ENCODE peak calls at places on chromosomes 13 and 19, in eight cellular contexts. I is suprapubic skin, E is H9, Y is astrocyte, D is psoas muscle, H is lower lobe of right lung, S is sigmoid colon, K is uterus. L is an unnamed sample.

GRCh38 chr13:112452380-112453206 is 76.4 kb downstream of the SPACA7 start:
- DNase-seq in D (no peak), K (no peak), I (no peak), E (peak), Y (no peak), S (no peak), H (no peak), L (no peak)

GRCh38 chr19:32881766-32882165 is 12.2 kb upstream of the SLC7A9 start:
- DNase-seq in I (no peak), E (peak), K (no peak), H (no peak), D (no peak), Y (no peak), S (no peak), L (no peak)

GRCh38 chr13:106407338-106407737 is 128.1 kb downstream of the EFNB2 start:
- DNase-seq in K (no peak), I (no peak), H (no peak), E (no peak), Y (peak), S (no peak), D (no peak), L (peak)

GRCh38 chr19:55678121-55678671 is 3.2 kb downstream of the EPN1 start:
- DNase-seq in H (peak), K (no peak), D (no peak), E (no peak), S (no peak), Y (no peak), I (no peak), L (no peak)

GRCh38 chr13:74250738-74251190 is 116.6 kb upstream of the KLF12 start:
- DNase-seq in H (no peak), I (no peak), E (no peak), S (no peak), K (no peak), Y (peak), D (no peak), L (peak)

GRCh38 chr19:35856546-35857149 is at the start of gene KIRREL2:
- DNase-seq in E (peak), D (no peak), I (no peak), S (no peak), Y (no peak), K (no peak), H (no peak), L (no peak)

GRCh38 chr13:51495300-51495699 is 42.5 kb upstream of the INTS6 start:
- DNase-seq in Y (no peak), D (no peak), K (no peak), I (no peak), E (no peak), H (no peak), S (no peak), L (no peak)

GRCh38 chr13:29551214-29551613 is 44.3 kb downstream of the SLC7A1 start:
- DNase-seq in S (no peak), E (no peak), K (no peak), D (no peak), I (no peak), Y (no peak), H (no peak), L (no peak)

GRCh38 chr13:59494560-59494970 is 669.2 kb downstream of the DIAPH3 start:
- DNase-seq in E (no peak), S (peak), D (no peak), H (no peak), Y (peak), K (no peak), I (no peak), L (peak)

GRCh38 chr13:95056266-95056665 is 245.0 kb downstream of the ABCC4 start:
- DNase-seq in Y (no peak), H (no peak), S (no peak), D (no peak), E (no peak), I (no peak), K (no peak), L (no peak)

GRCh38 chr19:2095338-2095938 is 688 bp downstream of the MOB3A start:
- DNase-seq in S (peak), Y (no peak), K (no peak), E (no peak), D (no peak), H (no peak), I (no peak), L (no peak)

GRCh38 chr13:35499131-35500051 is 22.9 kb upstream of the MAB21L1 start:
- DNase-seq in D (no peak), S (no peak), Y (no peak), K (no peak), I (no peak), E (no peak), H (no peak), L (no peak)

GRCh38 chr13:38850868-38851626 is 139.6 kb downstream of the STOML3 start:
- DNase-seq in K (no peak), H (no peak), I (no peak), E (no peak), D (no peak), S (no peak), Y (no peak), L (no peak)

GRCh38 chr13:32135655-32136054 is 104.1 kb downstream of the FRY start:
- DNase-seq in H (no peak), S (no peak), E (no peak), I (no peak), Y (peak), D (no peak), K (no peak), L (peak)

GRCh38 chr19:50050406-50051223 is 24.8 kb downstream of the ZNF473 start:
- DNase-seq in Y (peak), S (peak), D (peak), E (no peak), K (peak), I (peak), H (peak), L (peak)

GRCh38 chr13:18951412-18951811 is 230.2 kb downstream of the TUBA3C start:
- DNase-seq in I (no peak), S (no peak), E (no peak), K (no peak), Y (no peak), H (no peak), D (no peak), L (no peak)

GRCh38 chr13:25744176-25744575 is 307.6 kb downstream of the SHISA2 start:
- DNase-seq in E (no peak), H (no peak), S (no peak), I (no peak), D (no peak), Y (no peak), K (no peak), L (no peak)

GRCh38 chr13:68439821-68440220 is 1209.7 kb upstream of the PCDH9 start:
- DNase-seq in I (no peak), S (no peak), K (no peak), Y (peak), H (no peak), D (no peak), E (no peak), L (peak)

GRCh38 chr13:31675521-31675953 is 63.8 kb upstream of the RXFP2 start:
- DNase-seq in S (no peak), E (no peak), K (no peak), H (no peak), Y (no peak), I (no peak), D (no peak), L (peak)

GRCh38 chr13:114161644-114162532 is 17.2 kb upstream of the CFAP97D2 start:
- DNase-seq in Y (peak), H (peak), S (no peak), E (no peak), D (peak), K (peak), I (no peak), L (peak)

GRCh38 chr19:17846146-17846545 is 1.6 kb downstream of the JAK3 start:
- DNase-seq in E (no peak), D (no peak), H (no peak), K (no peak), Y (no peak), I (no peak), S (no peak), L (no peak)

GRCh38 chr13:56015919-56016318 is 1124.8 kb upstream of the PRR20A start:
- DNase-seq in E (no peak), Y (no peak), H (no peak), I (no peak), D (no peak), K (no peak), S (no peak), L (no peak)

GRCh38 chr19:48258350-48258749 is 2.6 kb upstream of the CARD8 start:
- DNase-seq in K (no peak), E (no peak), S (no peak), Y (peak), I (no peak), H (no peak), D (no peak), L (peak)
- H3K27ac ChIP-seq in K (peak), E (no peak), S (no peak), Y (no peak), I (no peak), H (peak), D (no peak), L (no peak)

DNA sequence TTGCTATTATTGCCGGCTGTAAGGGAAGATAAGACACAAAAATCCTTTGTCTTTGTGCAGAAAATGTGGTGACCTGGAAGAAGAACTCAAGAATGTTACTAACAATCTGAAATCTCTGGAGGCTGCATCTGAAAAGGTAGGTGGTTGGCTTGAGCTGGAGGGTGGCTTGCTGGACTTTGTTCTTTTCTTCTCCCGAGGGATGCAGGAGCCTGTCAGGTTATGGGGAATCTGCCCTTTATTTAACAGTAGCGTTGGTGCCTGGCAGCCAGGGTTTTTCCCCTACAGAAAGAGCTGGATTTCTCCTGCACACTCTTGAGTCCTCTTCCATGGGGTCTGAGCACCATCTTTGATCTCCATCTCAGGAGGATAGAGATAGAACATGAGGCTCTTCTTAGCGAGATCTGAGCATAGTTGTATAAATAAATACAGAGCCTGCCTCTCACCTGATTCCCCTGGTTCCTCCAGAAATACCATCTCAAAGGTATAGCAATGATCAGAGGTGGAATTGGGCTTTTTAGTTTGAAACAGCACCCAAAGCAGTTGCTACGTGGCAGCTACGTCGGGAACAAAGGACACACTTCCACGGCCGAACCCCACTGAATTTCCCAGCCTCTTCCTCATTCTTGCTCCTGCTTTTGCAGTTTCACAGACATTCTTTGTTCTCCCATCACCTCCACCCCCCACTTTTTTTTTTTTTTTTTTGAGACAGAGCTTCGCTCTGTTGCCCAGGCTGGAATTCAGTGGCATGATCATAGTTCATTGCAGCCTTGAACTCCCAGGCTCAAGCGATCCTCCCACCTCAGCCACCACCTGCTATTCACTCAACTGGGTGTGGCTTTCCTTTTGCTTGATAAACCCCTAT is 12.9 kb downstream of the TPM4 start:
- DNase-seq in H (no peak), E (no peak), D (no peak), K (no peak), S (no peak), Y (no peak), I (no peak), L (no peak)
- H3K27ac ChIP-seq in H (peak), E (no peak), D (no peak), K (peak), S (peak), Y (no peak), I (no peak), L (no peak)

GRCh38 chr19:14530505-14530904 is 1.1 kb downstream of the TECR start:
- DNase-seq in I (no peak), H (no peak), Y (no peak), K (no peak), S (no peak), E (no peak), D (no peak), L (no peak)
- H3K27ac ChIP-seq in I (peak), H (peak), Y (no peak), K (peak), S (peak), E (no peak), D (peak), L (no peak)

GRCh38 chr19:45882652-45883585 is 3.0 kb downstream of the IRF2BP1 start:
- DNase-seq in E (peak), H (peak), K (peak), Y (peak), D (peak), S (peak), I (peak), L (peak)

GRCh38 chr19:45884682-45885555 is 1.0 kb downstream of the IRF2BP1 start:
- DNase-seq in K (peak), I (no peak), E (peak), D (no peak), H (no peak), S (no peak), Y (no peak), L (no peak)

GRCh38 chr19:45883881-45884681 is 1.9 kb downstream of the IRF2BP1 start:
- DNase-seq in S (no peak), K (no peak), Y (no peak), H (no peak), I (no peak), D (no peak), E (no peak), L (no peak)

GRCh38 chr19:45881909-45882528 is 3.9 kb downstream of the IRF2BP1 start:
- DNase-seq in I (no peak), H (no peak), Y (no peak), E (peak), S (no peak), D (no peak), K (no peak), L (no peak)

GRCh38 chr19:45883586-45883880 is 2.4 kb downstream of the IRF2BP1 start:
- DNase-seq in S (no peak), I (no peak), D (no peak), E (no peak), Y (no peak), K (no peak), H (no peak), L (no peak)
- H3K27ac ChIP-seq in S (peak), I (no peak), D (peak), E (no peak), Y (no peak), K (no peak), H (no peak), L (no peak)

GRCh38 chr19:42353341-42354015 is 28.0 kb downstream of the MEGF8 start:
- DNase-seq in K (no peak), D (no peak), Y (no peak), E (no peak), S (no peak), H (no peak), I (no peak), L (no peak)

GRCh38 chr19:42350417-42350816 is 25.0 kb downstream of the MEGF8 start:
- DNase-seq in Y (no peak), E (no peak), S (no peak), H (no peak), D (no peak), I (no peak), K (no peak), L (no peak)

GRCh38 chr19:42351079-42351735 is 25.8 kb downstream of the MEGF8 start:
- DNase-seq in S (no peak), E (no peak), I (no peak), K (no peak), D (no peak), Y (no peak), H (no peak), L (no peak)

GRCh38 chr19:42352893-42353259 is 27.4 kb downstream of the MEGF8 start:
- DNase-seq in K (no peak), H (no peak), E (no peak), D (no peak), Y (no peak), I (no peak), S (no peak), L (no peak)

DNA sequence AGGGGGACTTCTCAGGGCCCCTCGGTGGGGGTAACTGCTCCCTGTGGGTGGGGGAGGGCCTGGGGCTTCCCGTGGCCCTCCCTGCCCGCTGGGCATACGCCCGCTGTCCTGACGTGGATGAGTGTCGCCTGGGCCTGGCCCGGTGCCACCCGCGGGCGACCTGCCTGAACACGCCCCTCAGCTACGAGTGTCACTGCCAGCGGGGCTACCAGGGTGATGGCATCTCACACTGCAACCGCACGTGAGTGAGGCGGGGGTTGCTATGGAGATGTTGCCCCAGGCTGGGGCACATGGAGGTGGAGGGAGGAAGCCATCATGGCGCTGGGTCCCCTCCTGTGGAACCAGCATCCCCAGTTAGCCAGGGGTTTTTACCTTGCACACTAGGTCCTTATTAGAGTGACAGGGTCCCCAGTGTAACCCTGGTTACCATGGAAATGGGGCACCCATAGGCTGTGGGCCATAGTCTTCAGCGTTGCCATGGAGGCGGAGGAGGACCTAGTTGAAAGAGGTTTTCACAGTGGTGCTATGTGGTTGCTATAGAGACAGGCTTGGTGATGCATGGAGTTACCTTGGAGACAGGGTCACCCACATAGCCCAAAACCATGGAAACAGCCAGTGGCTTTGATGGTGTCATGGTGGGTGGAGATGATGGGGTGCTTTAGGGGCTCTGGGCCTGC is 26.9 kb downstream of the MEGF8 start:
- DNase-seq in D (no peak), S (no peak), Y (no peak), K (no peak), E (no peak), H (no peak), I (no peak), L (peak)
- H3K27ac ChIP-seq in D (no peak), S (no peak), Y (no peak), K (no peak), E (no peak), H (no peak), I (no peak), L (no peak)

GRCh38 chr19:46426506-46427162 is 2.1 kb downstream of the PNMA8C start:
- DNase-seq in D (peak), Y (peak), S (peak), I (no peak), H (peak), E (peak), K (peak), L (peak)
- H3K27ac ChIP-seq in D (no peak), Y (no peak), S (peak), I (no peak), H (no peak), E (no peak), K (peak), L (no peak)

GRCh38 chr19:51185069-51185867 is 39.6 kb upstream of the CD33 start:
- DNase-seq in I (no peak), S (no peak), Y (no peak), D (no peak), K (no peak), E (no peak), H (no peak), L (no peak)

GRCh38 chr19:51181377-51181912 is 39.3 kb downstream of the SIGLEC7 start:
- DNase-seq in D (no peak), Y (no peak), S (no peak), H (no peak), K (no peak), I (no peak), E (no peak), L (no peak)

GRCh38 chr19:51185868-51186215 is 39.0 kb upstream of the CD33 start:
- DNase-seq in Y (no peak), D (no peak), K (no peak), I (no peak), E (no peak), H (no peak), S (no peak), L (no peak)

GRCh38 chr19:51181913-51182419 is 39.9 kb downstream of the SIGLEC7 start:
- DNase-seq in Y (no peak), I (no peak), D (no peak), E (peak), H (no peak), K (no peak), S (no peak), L (no peak)

GRCh38 chr19:51183629-51184028 is 41.3 kb upstream of the CD33 start:
- DNase-seq in K (no peak), Y (no peak), I (no peak), S (no peak), H (no peak), D (no peak), E (no peak), L (no peak)
- H3K27ac ChIP-seq in K (no peak), Y (no peak), I (no peak), S (no peak), H (no peak), D (no peak), E (no peak), L (no peak)